ENCODE peak calls at places on chromosomes 1 and 21, in five cellular contexts. V, R, A, S and J are unnamed samples.

GRCh38 chr1:202248861-202249260 is 55.3 kb downstream of the LGR6 start:
- DNase-seq in V (no peak), R (no peak), A (no peak), S (no peak), J (no peak)

GRCh38 chr1:184296466-184297243 is 90.2 kb upstream of the C1orf21 start:
- DNase-seq in V (peak), R (peak), A (no peak), S (peak), J (no peak)

GRCh38 chr1:107748529-107748928 is 216.5 kb downstream of the VAV3 start:
- DNase-seq in V (no peak), R (peak), A (no peak), S (no peak), J (no peak)

GRCh38 chr1:81562934-81563333 is 237.8 kb upstream of the ADGRL2 start:
- DNase-seq in V (no peak), R (no peak), A (no peak), S (no peak), J (no peak)

GRCh38 chr1:33524586-33524985 is 52.1 kb downstream of the ZSCAN20 start:
- DNase-seq in V (no peak), R (no peak), A (no peak), S (no peak), J (no peak)

GRCh38 chr1:230917284-230918135 is 49.2 kb upstream of the C1orf198 start:
- DNase-seq in V (peak), R (peak), A (peak), S (peak), J (no peak)

GRCh38 chr1:165531021-165531420 is 12.8 kb upstream of the LRRC52 start:
- DNase-seq in V (peak), R (no peak), A (no peak), S (peak), J (no peak)

GRCh38 chr1:194535369-194535768 is 1349.0 kb upstream of the B3GALT2 start:
- DNase-seq in V (no peak), R (no peak), A (no peak), S (no peak), J (no peak)

GRCh38 chr1:176195547-176195946 is 11.5 kb downstream of the COP1 start:
- DNase-seq in V (no peak), R (no peak), A (no peak), S (no peak), J (no peak)

GRCh38 chr1:7669559-7670208 is 101.4 kb upstream of the VAMP3 start:
- DNase-seq in V (peak), R (peak), A (no peak), S (peak), J (no peak)

GRCh38 chr1:228939881-228940392 is 204.7 kb downstream of the RHOU start:
- DNase-seq in V (no peak), R (no peak), A (no peak), S (no peak), J (peak)

GRCh38 chr1:53278294-53278693 is 40.0 kb upstream of the MAGOH start:
- DNase-seq in V (peak), R (peak), A (peak), S (peak), J (no peak)

GRCh38 chr21:31354122-31354521 is 10.1 kb upstream of the TIAM1 start:
- DNase-seq in V (no peak), R (no peak), A (no peak), S (no peak), J (no peak)

GRCh38 chr1:152654110-152654509 is 9.1 kb upstream of the LCE2D start:
- DNase-seq in V (peak), R (peak), A (no peak), S (no peak), J (no peak)

GRCh38 chr1:111948209-111949131 is 41.0 kb downstream of the KCND3 start:
- DNase-seq in V (peak), R (peak), A (no peak), S (peak), J (no peak)

GRCh38 chr1:9166289-9167235 is 37.7 kb upstream of the GPR157 start:
- DNase-seq in V (no peak), R (peak), A (no peak), S (no peak), J (no peak)

GRCh38 chr1:56397409-56397808 is 182.0 kb downstream of the PLPP3 start:
- DNase-seq in V (no peak), R (no peak), A (no peak), S (no peak), J (no peak)

GRCh38 chr21:29196021-29196663 is 65.7 kb downstream of the MAP3K7CL start:
- DNase-seq in V (no peak), R (peak), A (no peak), S (no peak), J (no peak)

GRCh38 chr1:210397252-210397651 is 68.5 kb downstream of the HHAT start:
- DNase-seq in V (no peak), R (no peak), A (no peak), S (no peak), J (no peak)

GRCh38 chr1:151596166-151596933 is 15.5 kb upstream of the SNX27 start:
- DNase-seq in V (peak), R (peak), A (no peak), S (no peak), J (no peak)

GRCh38 chr1:169779970-169780369 is 14.7 kb downstream of the METTL18 start:
- DNase-seq in V (no peak), R (peak), A (no peak), S (no peak), J (no peak)

GRCh38 chr1:109824349-109825115 is 60.8 kb upstream of the EPS8L3 start:
- DNase-seq in V (no peak), R (no peak), A (peak), S (no peak), J (peak)

GRCh38 chr1:25572708-25573590 is 29.5 kb downstream of the LDLRAP1 start:
- DNase-seq in V (peak), R (peak), A (no peak), S (no peak), J (no peak)

GRCh38 chr1:223700942-223701637 is 11.2 kb upstream of the CAPN2 start:
- DNase-seq in V (peak), R (peak), A (peak), S (no peak), J (no peak)

GRCh38 chr1:83641828-83642443 is 357.0 kb downstream of the TTLL7 start:
- DNase-seq in V (peak), R (no peak), A (no peak), S (no peak), J (no peak)

GRCh38 chr21:27590271-27590670 is 623.4 kb upstream of the ADAMTS5 start:
- DNase-seq in V (no peak), R (peak), A (no peak), S (no peak), J (no peak)

GRCh38 chr1:903721-904270 is 19.9 kb upstream of the SAMD11 start:
- DNase-seq in V (no peak), R (no peak), A (peak), S (no peak), J (no peak)

GRCh38 chr1:236073307-236073897 is 8.5 kb upstream of the NID1 start:
- DNase-seq in V (no peak), R (no peak), A (no peak), S (no peak), J (no peak)

GRCh38 chr1:24475700-24476099 is 26.9 kb upstream of the RCAN3 start:
- DNase-seq in V (no peak), R (no peak), A (no peak), S (no peak), J (no peak)

GRCh38 chr1:214415131-214415530 is 134.2 kb downstream of the SMYD2 start:
- DNase-seq in V (no peak), R (no peak), A (no peak), S (no peak), J (no peak)

GRCh38 chr1:45644661-45645060 is 20.8 kb upstream of the CCDC17 start:
- DNase-seq in V (no peak), R (no peak), A (no peak), S (no peak), J (no peak)

GRCh38 chr1:172801923-172802322 is 143.0 kb downstream of the FASLG start:
- DNase-seq in V (no peak), R (no peak), A (no peak), S (no peak), J (no peak)